ENCODE peak calls at places on chromosomes 6 and 20, in four cellular contexts. L is body of pancreas, U is GM12878, R is stomach. J is an unnamed sample.

GRCh38 chr20:40489886-40490285 is 199.2 kb downstream of the MAFB start:
- DNase-seq in L (no peak), U (no peak), R (no peak), J (no peak)

GRCh38 chr6:142885182-142885867 is 59.7 kb downstream of the HIVEP2 start:
- DNase-seq in L (peak; percentile 58), U (peak; percentile 89), R (no peak), J (peak; percentile 40)

GRCh38 chr6:89430563-89430962 is 2.4 kb upstream of the ANKRD6 start:
- DNase-seq in L (peak; percentile 24), U (no peak), R (no peak), J (no peak)

GRCh38 chr20:38825901-38826625 is 20.6 kb downstream of the PPP1R16B start:
- DNase-seq in L (peak; percentile 23), U (no peak), R (no peak), J (no peak)

GRCh38 chr20:63957004-63957689 is 931 bp upstream of the UCKL1 start:
- DNase-seq in L (peak; percentile 68), U (no peak), R (peak; percentile 71), J (peak; percentile 57)

GRCh38 chr6:139164001-139164400 is 29.1 kb downstream of the HECA start:
- DNase-seq in L (no peak), U (no peak), R (no peak), J (no peak)

GRCh38 chr6:137907170-137907569 is 40.1 kb downstream of the TNFAIP3 start:
- DNase-seq in L (no peak), U (no peak), R (no peak), J (no peak)

GRCh38 chr6:119333707-119334295 is 15.8 kb downstream of the MAN1A1 start:
- DNase-seq in L (no peak), U (no peak), R (no peak), J (no peak)

GRCh38 chr20:24991897-24992419 is 593 bp downstream of the APMAP start:
- DNase-seq in L (no peak), U (no peak), R (peak; percentile 33), J (no peak)

GRCh38 chr6:130513770-130514169 is 148.0 kb downstream of the TMEM200A start:
- DNase-seq in L (no peak), U (peak; percentile 45), R (no peak), J (no peak)

GRCh38 chr6:99349620-99350141 is at the start of gene FAXC:
- DNase-seq in L (peak; percentile 75), U (no peak), R (peak; percentile 70), J (peak; percentile 66)

GRCh38 chr20:57654998-57655811 is 35.0 kb upstream of the ZBP1 start:
- DNase-seq in L (peak; percentile 10), U (no peak), R (peak; percentile 15), J (peak; percentile 7)

GRCh38 chr6:25193147-25193864 is 85.9 kb upstream of the CARMIL1 start:
- DNase-seq in L (peak; percentile 40), U (no peak), R (no peak), J (no peak)

GRCh38 chr6:41460742-41461336 is 85.3 kb upstream of the FOXP4 start:
- DNase-seq in L (no peak), U (no peak), R (no peak), J (no peak)

GRCh38 chr6:36524871-36525270 is 22.4 kb downstream of the STK38 start:
- DNase-seq in L (no peak), U (no peak), R (no peak), J (no peak)
- H3K27ac ChIP-seq in L (no peak overlapping the region), U (no peak overlapping the region), R (no peak overlapping the region), J (no peak overlapping the region)

GRCh38 chr6:152364846-152365245 is 272.3 kb downstream of the SYNE1 start:
- DNase-seq in L (no peak), U (no peak), R (no peak), J (no peak)
- TF ChIP-seq POLR2A in L (no peak), U (no peak), R (no peak), J (no peak)

GRCh38 chr6:36127462-36128016 is 2.8 kb upstream of the MAPK13 start:
- DNase-seq in L (peak; percentile 26), U (no peak), R (peak; percentile 41), J (no peak)
- H3K4me3 ChIP-seq in L (no peak overlapping the region), U (no peak overlapping the region), R (no peak overlapping the region), J (no peak overlapping the region)

GRCh38 chr6:44432726-44433125 is 45.2 kb downstream of the CDC5L start:
- DNase-seq in L (no peak), U (no peak), R (no peak), J (no peak)
- H3K27ac ChIP-seq in L (no peak overlapping the region), U (no peak overlapping the region), R (no peak overlapping the region), J (no peak overlapping the region)

GRCh38 chr6:165988757-165989456 is 178.7 kb downstream of the TBXT start:
- DNase-seq in L (no peak), U (no peak), R (no peak), J (no peak)
- TF ChIP-seq POLR2A in L (no peak), U (no peak), R (no peak), J (no peak)

GRCh38 chr20:33675127-33675954 is 1.1 kb upstream of the NECAB3 start:
- DNase-seq in L (no peak), U (no peak), R (no peak), J (no peak)
- H3K4me3 ChIP-seq in L (no peak overlapping the region), U (no peak overlapping the region), R (peak overlapping the region; percentile 78), J (peak overlapping the region; percentile 70)

DNA sequence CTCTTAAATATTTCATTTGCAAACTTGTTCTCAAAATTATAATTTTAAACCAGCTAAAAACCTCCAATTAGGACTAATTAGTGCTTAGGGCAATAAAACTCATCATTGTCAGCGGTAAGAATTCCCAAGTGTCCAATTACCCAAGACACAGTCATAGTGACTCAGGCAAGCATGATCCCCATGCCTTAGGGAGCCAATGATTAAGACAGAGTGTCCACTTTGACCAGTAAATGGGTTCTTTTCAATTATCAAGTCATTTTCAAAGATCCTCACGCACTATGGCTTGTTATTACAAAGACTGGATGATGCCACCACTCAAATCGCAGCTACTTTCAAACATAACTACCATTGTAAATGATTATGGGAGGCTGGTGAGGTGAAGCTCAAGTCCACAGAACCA is 114.0 kb downstream of the BFSP1 start:
- DNase-seq in L (no peak), U (no peak), R (no peak), J (no peak)
- H3K27ac ChIP-seq in L (no peak overlapping the region), U (no peak overlapping the region), R (no peak overlapping the region), J (no peak overlapping the region)

DNA sequence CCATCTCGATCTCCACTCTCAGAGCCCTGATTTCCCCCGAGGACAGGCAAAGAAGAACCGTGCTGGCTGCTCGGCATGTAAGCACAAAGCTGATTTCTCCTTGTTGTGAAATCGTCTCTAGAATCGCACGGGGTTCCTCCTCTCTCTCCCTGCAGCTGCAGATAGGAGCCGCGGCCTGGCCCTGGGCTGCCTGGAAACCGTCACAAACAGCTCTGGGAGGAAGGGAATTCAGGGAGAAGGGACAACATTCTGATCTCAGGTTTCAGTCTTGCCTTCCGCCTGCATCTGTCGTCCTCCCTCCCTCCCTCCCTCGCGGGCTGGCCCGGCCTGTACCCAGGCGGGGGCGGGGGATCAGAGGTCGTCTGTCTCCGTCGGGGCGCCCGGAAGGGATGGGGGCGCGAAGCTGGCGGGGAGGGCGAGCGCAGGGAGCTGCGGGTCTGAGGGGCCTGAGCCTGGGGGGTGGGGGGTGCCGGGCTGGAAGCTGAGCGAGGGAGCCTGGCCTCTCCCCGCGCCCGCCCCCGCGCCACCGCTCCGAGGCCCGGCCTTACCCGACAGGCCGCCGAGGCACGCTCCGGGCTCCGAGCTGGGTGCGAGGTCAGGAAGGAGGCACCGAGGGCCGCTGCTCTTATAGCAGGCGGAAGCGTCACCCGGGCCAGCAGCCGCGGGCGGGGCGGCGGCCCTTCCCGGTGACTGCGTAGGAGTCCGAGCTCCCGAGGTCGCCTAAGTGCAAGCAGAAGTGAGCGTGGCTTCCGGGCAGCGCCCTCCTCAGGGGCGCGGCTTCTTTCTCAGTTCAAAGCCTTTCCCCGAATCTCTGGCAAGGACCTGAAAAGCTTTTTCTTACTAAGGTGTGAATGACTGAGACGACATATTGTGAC is at the start of gene SERPINB1:
- DNase-seq in L (peak; percentile 92), U (no peak), R (peak; percentile 94), J (peak; percentile 63)
- TF ChIP-seq POLR2A in L (peak; percentile 94), U (peak; percentile 51), R (no peak), J (peak; percentile 60)